ENCODE peak calls at places on chromosome 9, in six cellular contexts. U, Q, J, M, K and E are unnamed samples.
A peak's percentile ranks its signal among the peaks of the same experiment; 100 is the strongest.

GRCh38 chr9:136309101-136309801 is 5.4 kb upstream of the CCDC187 start:
- DNase-seq in U (no peak), Q (no peak), J (no peak), M (no peak), K (no peak), E (no peak)

GRCh38 chr9:92726971-92727715 is 37.5 kb downstream of the BICD2 start:
- DNase-seq in U (no peak), Q (no peak), J (peak; percentile 34), M (no peak), K (no peak), E (no peak)

GRCh38 chr9:133580971-133581370 is 28.2 kb downstream of the FAM163B start:
- DNase-seq in U (no peak), Q (no peak), J (no peak), M (no peak), K (no peak), E (no peak)

GRCh38 chr9:86246752-86247161 is 12.7 kb downstream of the C9orf153 start:
- DNase-seq in U (no peak), Q (no peak), J (no peak), M (no peak), K (no peak), E (peak; percentile 19)

GRCh38 chr9:89850633-89851325 is 246.0 kb downstream of the GADD45G start:
- DNase-seq in U (no peak), Q (peak; percentile 82), J (no peak), M (no peak), K (no peak), E (no peak)

GRCh38 chr9:130172858-130173461 is 756 bp downstream of the NCS1 start:
- DNase-seq in U (no peak), Q (peak; percentile 71), J (peak; percentile 73), M (no peak), K (no peak), E (peak; percentile 38)

GRCh38 chr9:109274768-109275596 is 45.9 kb downstream of the EPB41L4B start:
- DNase-seq in U (no peak), Q (no peak), J (no peak), M (no peak), K (no peak), E (no peak)

GRCh38 chr9:5587024-5587423 is 41.9 kb upstream of the RIC1 start:
- DNase-seq in U (no peak), Q (peak; percentile 71), J (no peak), M (no peak), K (no peak), E (no peak)

GRCh38 chr9:129597355-129598088 is 23.4 kb downstream of the C9orf50 start:
- DNase-seq in U (peak; percentile 25), Q (peak; percentile 82), J (peak; percentile 54), M (no peak), K (no peak), E (no peak)

GRCh38 chr9:95190413-95190812 is 127.1 kb downstream of the FANCC start:
- DNase-seq in U (no peak), Q (no peak), J (no peak), M (no peak), K (no peak), E (no peak)

GRCh38 chr9:126173401-126173800 is 153.2 kb upstream of the MVB12B start:
- DNase-seq in U (no peak), Q (no peak), J (no peak), M (no peak), K (no peak), E (no peak)

GRCh38 chr9:3181049-3181953 is 337.4 kb upstream of the PUM3 start:
- DNase-seq in U (no peak), Q (peak; percentile 22), J (peak; percentile 31), M (no peak), K (no peak), E (peak; percentile 20)

GRCh38 chr9:90960941-90961340 is 159.3 kb downstream of the SYK start:
- DNase-seq in U (no peak), Q (peak; percentile 43), J (no peak), M (no peak), K (no peak), E (no peak)

GRCh38 chr9:108012886-108013665 is 523.5 kb upstream of the KLF4 start:
- DNase-seq in U (no peak), Q (no peak), J (no peak), M (no peak), K (no peak), E (no peak)

GRCh38 chr9:36317766-36318165 is 59.5 kb upstream of the GNE start:
- DNase-seq in U (no peak), Q (no peak), J (no peak), M (no peak), K (no peak), E (no peak)

GRCh38 chr9:121562261-121562780 is 62.7 kb upstream of the GGTA1 start:
- DNase-seq in U (no peak), Q (no peak), J (no peak), M (no peak), K (no peak), E (no peak)

GRCh38 chr9:120713257-120714087 is 798 bp downstream of the MEGF9 start:
- DNase-seq in U (no peak), Q (no peak), J (peak; percentile 41), M (peak; percentile 14), K (no peak), E (peak; percentile 16)

GRCh38 chr9:136353088-136353487 is 10.5 kb downstream of the DNLZ start:
- DNase-seq in U (no peak), Q (no peak), J (no peak), M (no peak), K (no peak), E (no peak)

GRCh38 chr9:20512636-20513035 is 109.7 kb downstream of the MLLT3 start:
- DNase-seq in U (no peak), Q (peak; percentile 20), J (no peak), M (no peak), K (no peak), E (no peak)

GRCh38 chr9:93357649-93358048 is 93.8 kb upstream of the FAM120A start:
- DNase-seq in U (no peak), Q (no peak), J (no peak), M (no peak), K (no peak), E (no peak)

GRCh38 chr9:98678244-98678842 is 30.4 kb downstream of the GABBR2 start:
- DNase-seq in U (no peak), Q (peak; percentile 43), J (no peak), M (no peak), K (no peak), E (no peak)

GRCh38 chr9:4666042-4666699 is at the start of gene SPATA6L:
- DNase-seq in U (no peak), Q (peak; percentile 76), J (peak; percentile 26), M (peak; percentile 31), K (no peak), E (no peak)

GRCh38 chr9:123337971-123338370 is 18.0 kb upstream of the CRB2 start:
- DNase-seq in U (no peak), Q (no peak), J (no peak), M (no peak), K (no peak), E (no peak)

GRCh38 chr9:113548221-113549041 is 84.9 kb downstream of the RGS3 start:
- DNase-seq in U (no peak), Q (peak; percentile 75), J (peak; percentile 70), M (no peak), K (no peak), E (no peak)

GRCh38 chr9:95047452-95048224 is 269.9 kb downstream of the FANCC start:
- DNase-seq in U (no peak), Q (no peak), J (no peak), M (no peak), K (no peak), E (no peak)

GRCh38 chr9:27133817-27134216 is 24.8 kb downstream of the TEK start:
- DNase-seq in U (no peak), Q (no peak), J (no peak), M (no peak), K (no peak), E (no peak)

GRCh38 chr9:94729199-94729598 is 2.7 kb downstream of the AOPEP start:
- DNase-seq in U (no peak), Q (no peak), J (no peak), M (no peak), K (no peak), E (no peak)

GRCh38 chr9:133528887-133529262 is 4.1 kb upstream of the MYMK start:
- DNase-seq in U (no peak), Q (no peak), J (no peak), M (no peak), K (no peak), E (no peak)

GRCh38 chr9:128558431-128559310 is 6.3 kb downstream of the SPTAN1 start:
- DNase-seq in U (peak; percentile 57), Q (peak; percentile 58), J (peak; percentile 54), M (no peak), K (no peak), E (no peak)

GRCh38 chr9:126397056-126397455 is 70.4 kb downstream of the MVB12B start:
- DNase-seq in U (no peak), Q (no peak), J (no peak), M (peak; percentile 79), K (no peak), E (peak; percentile 21)